ENCODE peak calls at places on chromosomes 16 and 17, in six cellular contexts. S, N, W, V, Z and B are unnamed samples.

GRCh38 chr17:58339775-58340622 is 11.4 kb upstream of the TSPOAP1 start:
- DNase-seq in S (no peak), Z (no peak), V (no peak), W (no peak), N (no peak), B (no peak)

GRCh38 chr17:38343608-38343980 is at the start of gene GPR179:
- DNase-seq in N (no peak), Z (no peak), W (no peak), V (no peak), S (no peak), B (no peak)

GRCh38 chr16:19085679-19086200 is 18.3 kb downstream of the COQ7 start:
- DNase-seq in V (no peak), S (no peak), N (no peak), Z (no peak), W (no peak), B (no peak)

GRCh38 chr16:19769239-19769638 is 51.2 kb downstream of the IQCK start:
- DNase-seq in V (no peak), N (no peak), W (no peak), S (no peak), Z (no peak), B (no peak)

GRCh38 chr16:50247123-50247905 is 19.0 kb upstream of the ADCY7 start:
- DNase-seq in Z (no peak), N (no peak), W (peak; percentile 61), V (no peak), S (no peak), B (no peak)

GRCh38 chr17:14299261-14300093 is 1.4 kb upstream of the HS3ST3B1 start:
- DNase-seq in Z (no peak), S (no peak), V (peak; percentile 26), N (no peak), W (peak; percentile 70), B (peak; percentile 22)

GRCh38 chr17:43720311-43721060 is 38.1 kb downstream of the SOST start:
- DNase-seq in S (no peak), Z (peak; percentile 52), N (peak; percentile 71), V (no peak), W (peak; percentile 89), B (peak; percentile 47)

GRCh38 chr16:87206646-87207451 is 110.3 kb downstream of the C16orf95 start:
- DNase-seq in V (no peak), N (no peak), Z (no peak), W (no peak), S (peak; percentile 88), B (no peak)

GRCh38 chr16:27301236-27301861 is 12.4 kb upstream of the IL4R start:
- DNase-seq in N (no peak), Z (no peak), V (no peak), W (no peak), S (no peak), B (no peak)

GRCh38 chr17:58088624-58089023 is 5.4 kb downstream of the DYNLL2 start:
- DNase-seq in V (no peak), W (no peak), Z (no peak), N (no peak), S (no peak), B (no peak)

GRCh38 chr17:79033046-79033616 is 9.2 kb downstream of the C1QTNF1 start:
- DNase-seq in W (peak; percentile 44), S (no peak), N (no peak), V (no peak), Z (no peak), B (no peak)

GRCh38 chr17:17075037-17075755 is 32.9 kb downstream of the MPRIP start:
- DNase-seq in N (peak; percentile 45), S (no peak), Z (no peak), V (no peak), W (peak; percentile 91), B (no peak)